ENCODE peak calls at places on chromosomes 12 and 14, in seven cellular contexts. V is lower leg skin; H is HL-60; U is GM23338; F is CD8-positive, alpha-beta memory T cell; L is CD8-positive, alpha-beta T cell; D is thoracic aorta. C is an unnamed sample.

GRCh38 chr14:99179946-99180345 is 92.1 kb downstream of the BCL11B start:
- DNase-seq in V (no peak), H (no peak), U (no peak), F (no peak), L (no peak), D (no peak), C (no peak)

GRCh38 chr12:103879048-103879692 is 38.1 kb upstream of the NT5DC3 start:
- DNase-seq in V (no peak), H (no peak), U (no peak), F (no peak), L (no peak), D (no peak), C (no peak)

GRCh38 chr12:65696227-65696626 is 128.1 kb upstream of the HMGA2 start:
- DNase-seq in V (no peak), H (no peak), U (no peak), F (no peak), L (no peak), D (no peak), C (no peak)

GRCh38 chr12:120474092-120474960 is 4.8 kb upstream of the SRSF9 start:
- DNase-seq in V (peak), H (peak), U (peak), F (no peak), L (no peak), D (no peak), C (no peak)

GRCh38 chr14:38184132-38184531 is 23.6 kb upstream of the SSTR1 start:
- DNase-seq in V (no peak), H (no peak), U (no peak), F (no peak), L (no peak), D (no peak), C (no peak)

GRCh38 chr12:123278150-123278627 is 6.5 kb upstream of the CDK2AP1 start:
- DNase-seq in V (no peak), H (no peak), U (no peak), F (no peak), L (no peak), D (no peak), C (no peak)

GRCh38 chr12:63844391-63845341 is at the start of gene SRGAP1:
- DNase-seq in V (peak), H (peak), U (peak), F (no peak), L (no peak), D (peak), C (no peak)

GRCh38 chr12:55829967-55830600 is 697 bp upstream of the DNAJC14 start:
- DNase-seq in V (no peak), H (no peak), U (peak), F (no peak), L (peak), D (no peak), C (no peak)

GRCh38 chr12:109777544-109777943 is 55.7 kb downstream of the TRPV4 start:
- DNase-seq in V (no peak), H (peak), U (peak), F (no peak), L (no peak), D (no peak), C (peak)

GRCh38 chr14:26775765-26776577 is 178.1 kb upstream of the NOVA1 start:
- DNase-seq in V (no peak), H (no peak), U (no peak), F (no peak), L (no peak), D (no peak), C (no peak)

GRCh38 chr12:122646568-122647220 is 56.5 kb downstream of the HCAR2 start:
- DNase-seq in V (peak), H (peak), U (no peak), F (no peak), L (no peak), D (no peak), C (no peak)

GRCh38 chr12:32002848-32003493 is 43.8 kb downstream of the RESF1 start:
- DNase-seq in V (no peak), H (no peak), U (no peak), F (no peak), L (no peak), D (no peak), C (no peak)

GRCh38 chr12:89179983-89180382 is 172.3 kb downstream of the DUSP6 start:
- DNase-seq in V (peak), H (peak), U (no peak), F (no peak), L (no peak), D (peak), C (no peak)

GRCh38 chr12:6608592-6609311 is 1.6 kb upstream of the CHD4 start:
- DNase-seq in V (no peak), H (peak), U (peak), F (peak), L (no peak), D (no peak), C (no peak)

GRCh38 chr12:79618848-79619404 is 71.8 kb downstream of the PAWR start:
- DNase-seq in V (no peak), H (no peak), U (no peak), F (no peak), L (no peak), D (no peak), C (no peak)

GRCh38 chr14:65110525-65110924 is 8.2 kb upstream of the MAX start:
- DNase-seq in V (no peak), H (no peak), U (peak), F (no peak), L (no peak), D (no peak), C (no peak)

GRCh38 chr14:24425704-24426103 is 3.8 kb downstream of the CBLN3 start:
- DNase-seq in V (peak), H (no peak), U (no peak), F (no peak), L (no peak), D (no peak), C (no peak)

GRCh38 chr12:25557830-25558436 is 4.8 kb upstream of the LMNTD1 start:
- DNase-seq in V (no peak), H (peak), U (peak), F (no peak), L (no peak), D (no peak), C (peak)

GRCh38 chr14:76050797-76051392 is 65.3 kb downstream of the IFT43 start:
- DNase-seq in V (peak), H (peak), U (peak), F (peak), L (peak), D (no peak), C (peak)

GRCh38 chr12:29783773-29784666 is at the start of gene TMTC1:
- DNase-seq in V (peak), H (no peak), U (peak), F (no peak), L (no peak), D (no peak), C (no peak)

GRCh38 chr14:54699087-54699530 is 132.2 kb downstream of the SAMD4A start:
- DNase-seq in V (no peak), H (no peak), U (peak), F (no peak), L (no peak), D (no peak), C (no peak)

GRCh38 chr12:67202344-67203012 is 66.7 kb upstream of the CAND1 start:
- DNase-seq in V (no peak), H (no peak), U (no peak), F (no peak), L (no peak), D (no peak), C (no peak)

GRCh38 chr14:65551019-65551643 is 138.6 kb downstream of the FUT8 start:
- DNase-seq in V (no peak), H (no peak), U (no peak), F (no peak), L (no peak), D (no peak), C (no peak)

GRCh38 chr14:75619598-75619997 is 41.1 kb downstream of the ERG28 start:
- DNase-seq in V (no peak), H (no peak), U (no peak), F (no peak), L (no peak), D (no peak), C (no peak)

GRCh38 chr12:52278530-52278929 is 4.1 kb downstream of the KRT86 start:
- DNase-seq in V (no peak), H (no peak), U (peak), F (no peak), L (no peak), D (no peak), C (no peak)

GRCh38 chr12:52279683-52280318 is 5.4 kb downstream of the KRT86 start:
- DNase-seq in V (no peak), H (no peak), U (no peak), F (no peak), L (peak), D (no peak), C (no peak)

GRCh38 chr12:52280319-52280795 is 5.9 kb downstream of the KRT86 start:
- DNase-seq in V (peak), H (peak), U (no peak), F (no peak), L (peak), D (peak), C (no peak)

GRCh38 chr12:52277486-52278245 is 3.2 kb downstream of the KRT86 start:
- DNase-seq in V (no peak), H (no peak), U (no peak), F (no peak), L (peak), D (no peak), C (no peak)

GRCh38 chr12:52278931-52279682 is 4.7 kb downstream of the KRT86 start:
- DNase-seq in V (peak), H (peak), U (peak), F (peak), L (peak), D (no peak), C (no peak)
- H3K4me3 ChIP-seq in V (no peak), H (no peak), U (peak), F (no peak), L (no peak), D (peak), C (peak)

DNA sequence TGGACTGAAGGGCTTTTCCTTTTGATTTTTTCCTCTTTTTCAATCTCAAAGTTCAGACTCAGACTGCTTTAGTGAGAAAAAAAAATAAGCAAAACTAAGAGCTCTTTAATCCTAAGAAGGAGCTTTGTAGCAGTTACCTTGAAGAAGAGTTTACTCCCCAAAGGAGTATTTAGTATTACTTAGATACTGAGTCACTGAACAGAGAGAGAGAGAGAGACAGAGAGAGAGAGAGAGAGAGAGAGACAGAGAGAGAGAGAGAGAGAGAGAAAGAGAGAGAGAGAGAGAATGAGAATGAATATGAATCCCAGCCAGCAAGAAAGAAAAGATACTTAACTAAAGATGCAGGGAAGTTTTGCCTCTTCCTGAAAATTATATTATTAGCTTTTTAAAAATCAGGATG is 258 bp downstream of the NAV3 start:
- DNase-seq in V (no peak), H (no peak), U (no peak), F (no peak), L (no peak), D (no peak), C (no peak)
- H3K4me3 ChIP-seq in V (no peak), H (no peak), U (no peak), F (no peak), L (no peak), D (no peak), C (no peak)

DNA sequence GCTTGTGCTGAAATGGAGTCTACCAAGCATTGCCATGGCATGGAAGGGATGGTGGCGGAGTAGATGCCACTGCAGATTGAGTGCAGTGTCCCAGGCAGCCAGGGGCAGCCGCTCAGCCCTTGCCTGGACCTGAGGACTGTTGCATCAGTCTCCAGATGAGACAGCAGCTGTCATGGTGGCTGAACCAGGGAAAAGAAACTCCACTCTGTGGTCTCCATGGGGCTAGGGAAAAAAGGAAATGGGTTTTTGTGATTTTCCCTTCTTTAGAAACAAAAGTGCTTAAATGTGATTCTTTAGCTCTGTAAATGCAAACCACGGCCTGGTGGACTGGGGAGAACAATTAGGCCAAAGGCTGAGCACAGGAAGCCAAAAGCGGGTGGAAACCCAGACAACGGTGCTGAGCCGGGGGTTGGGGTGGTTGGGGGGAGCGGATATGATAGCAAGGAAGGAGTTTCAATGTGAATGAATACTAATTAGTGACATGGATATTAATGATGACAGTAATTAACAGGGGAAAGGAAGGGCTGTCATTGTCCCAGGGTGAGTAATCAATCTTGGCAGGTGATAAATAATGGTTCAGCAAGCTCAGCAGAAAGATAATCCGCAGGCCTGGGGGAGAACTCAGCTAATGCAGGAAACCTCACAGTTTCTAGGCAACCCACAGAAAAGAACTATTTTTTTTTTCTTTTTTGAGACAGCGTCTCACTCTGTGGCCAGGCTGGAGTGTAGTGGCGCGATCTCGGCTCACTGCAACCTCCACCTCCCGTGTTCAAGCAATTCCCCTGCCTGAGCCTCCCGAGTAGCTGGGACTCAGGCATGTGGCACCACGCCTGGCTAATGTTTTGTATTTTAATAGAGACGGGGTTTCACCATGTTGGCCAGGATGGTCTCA is 442.6 kb downstream of the DPF3 start:
- DNase-seq in V (no peak), H (no peak), U (no peak), F (peak), L (peak), D (no peak), C (peak)
- H3K4me3 ChIP-seq in V (no peak), H (no peak), U (no peak), F (peak), L (peak), D (no peak), C (no peak)

GRCh38 chr14:104151028-104151385 is 12.6 kb downstream of the KIF26A start:
- DNase-seq in V (no peak), H (no peak), U (no peak), F (no peak), L (no peak), D (no peak), C (no peak)
- H3K4me3 ChIP-seq in V (no peak), H (no peak), U (no peak), F (no peak), L (no peak), D (no peak), C (no peak)

GRCh38 chr12:100201604-100202423 is 1.2 kb downstream of the ACTR6 start:
- DNase-seq in V (no peak), H (no peak), U (no peak), F (no peak), L (no peak), D (no peak), C (no peak)
- H3K4me3 ChIP-seq in V (no peak), H (peak), U (peak), F (peak), L (peak), D (peak), C (peak)

GRCh38 chr14:68279777-68280233 is 460.2 kb downstream of the RAD51B start:
- DNase-seq in V (no peak), H (no peak), U (no peak), F (no peak), L (no peak), D (no peak), C (no peak)
- H3K4me3 ChIP-seq in V (no peak), H (no peak), U (no peak), F (no peak), L (no peak), D (no peak), C (no peak)

DNA sequence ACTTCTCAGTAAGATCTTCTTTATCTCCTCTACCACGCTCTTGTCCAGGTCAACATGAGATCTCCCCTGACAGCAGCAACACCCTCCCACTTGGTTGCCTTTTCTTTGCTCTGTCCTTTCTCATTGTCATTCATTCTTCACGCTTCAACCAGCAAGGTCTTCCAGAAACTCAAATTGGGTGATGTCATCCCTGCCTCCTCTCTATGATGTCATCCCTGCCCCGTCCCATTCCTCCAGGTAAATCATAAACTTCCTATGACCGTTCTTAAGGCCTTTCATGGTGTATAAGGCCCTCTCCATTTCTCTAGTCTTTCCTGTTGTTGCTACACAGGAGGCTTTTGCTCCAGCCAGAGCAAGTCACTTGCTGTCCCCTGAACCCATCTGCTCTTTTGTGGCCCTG is 17.7 kb upstream of the TUNAR start:
- DNase-seq in V (no peak), H (no peak), U (no peak), F (no peak), L (no peak), D (no peak), C (no peak)
- H3K4me3 ChIP-seq in V (no peak), H (no peak), U (no peak), F (no peak), L (no peak), D (no peak), C (no peak)

GRCh38 chr12:16605666-16606116 is 271 bp downstream of the LMO3 start:
- DNase-seq in V (no peak), H (no peak), U (peak), F (no peak), L (no peak), D (no peak), C (no peak)

GRCh38 chr12:16603916-16604575 is 1.9 kb downstream of the LMO3 start:
- DNase-seq in V (no peak), H (no peak), U (peak), F (no peak), L (no peak), D (no peak), C (no peak)

GRCh38 chr12:16603265-16603915 is 2.6 kb downstream of the LMO3 start:
- DNase-seq in V (no peak), H (no peak), U (no peak), F (no peak), L (no peak), D (no peak), C (peak)

GRCh38 chr12:16606117-16606200 is at the start of gene LMO3:
- DNase-seq in V (no peak), H (no peak), U (no peak), F (no peak), L (no peak), D (no peak), C (no peak)

DNA sequence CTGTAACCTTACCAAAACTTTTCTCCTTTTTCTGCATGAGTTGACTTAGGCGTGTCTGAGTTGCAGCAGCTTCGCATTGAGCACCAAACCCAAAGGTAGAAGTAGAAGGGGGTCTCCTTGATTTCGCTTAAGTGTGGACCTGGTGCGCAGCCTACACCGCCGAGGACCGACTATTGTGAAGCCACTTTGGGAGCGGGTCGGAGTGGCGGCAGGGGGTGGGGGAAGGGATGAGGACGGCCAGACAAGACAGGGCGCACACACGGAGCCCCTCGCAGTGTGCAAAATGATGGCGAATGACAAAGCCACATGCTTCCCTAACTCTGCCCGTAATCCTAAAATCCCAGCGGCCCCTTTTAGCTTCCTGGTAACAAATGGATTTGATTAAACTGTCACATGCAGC is 1.1 kb downstream of the LMO3 start:
- DNase-seq in V (no peak), H (no peak), U (peak), F (no peak), L (no peak), D (no peak), C (no peak)
- H3K4me3 ChIP-seq in V (no peak), H (no peak), U (peak), F (no peak), L (no peak), D (peak), C (no peak)

GRCh38 chr14:61104358-61104757 is 123.3 kb downstream of the SLC38A6 start:
- DNase-seq in V (no peak), H (no peak), U (no peak), F (no peak), L (no peak), D (no peak), C (no peak)

GRCh38 chr14:61103541-61104339 is 122.7 kb downstream of the SLC38A6 start:
- DNase-seq in V (peak), H (peak), U (peak), F (no peak), L (no peak), D (peak), C (no peak)

GRCh38 chr14:61099221-61099835 is 118.3 kb downstream of the SLC38A6 start:
- DNase-seq in V (no peak), H (no peak), U (no peak), F (no peak), L (no peak), D (no peak), C (no peak)

GRCh38 chr14:61102549-61103466 is 121.8 kb downstream of the SLC38A6 start:
- DNase-seq in V (no peak), H (peak), U (no peak), F (no peak), L (no peak), D (no peak), C (no peak)

DNA sequence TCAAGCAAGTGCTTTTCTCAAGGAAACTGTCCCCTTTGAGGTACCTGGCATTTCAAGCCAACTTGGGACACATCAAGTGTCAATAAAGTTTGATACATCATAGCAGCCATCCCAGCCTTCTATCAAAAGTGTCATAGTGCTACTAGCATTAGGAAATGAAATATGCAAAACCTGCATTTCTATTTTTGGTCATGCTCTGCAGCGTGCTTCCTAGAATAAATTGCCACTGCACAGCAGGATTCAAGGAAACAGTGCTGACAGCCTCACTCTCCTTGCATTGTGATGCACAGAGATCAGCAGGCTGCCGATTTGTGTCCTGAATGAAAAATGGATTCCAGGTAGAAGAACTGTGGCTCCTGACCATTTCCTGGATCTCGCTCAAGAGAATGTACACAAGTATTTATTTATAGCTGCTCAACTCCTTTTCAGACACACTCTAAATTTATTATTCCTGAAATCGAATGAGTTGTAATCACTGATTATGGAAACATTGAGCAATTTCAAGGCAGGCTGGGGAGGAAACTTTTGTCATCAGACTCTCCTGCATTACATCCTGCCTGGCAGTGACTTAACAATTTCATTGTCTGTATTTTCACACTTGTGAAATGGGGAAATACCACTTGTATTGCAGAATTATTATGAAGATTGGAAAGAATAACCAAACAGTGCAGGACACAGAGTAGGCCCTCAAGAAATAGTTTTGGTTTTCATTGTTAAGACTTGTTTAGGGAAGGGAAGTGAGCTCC is 120.9 kb downstream of the SLC38A6 start:
- DNase-seq in V (no peak), H (peak), U (peak), F (no peak), L (no peak), D (no peak), C (no peak)
- H3K4me3 ChIP-seq in V (no peak), H (no peak), U (no peak), F (no peak), L (no peak), D (no peak), C (no peak)

GRCh38 chr14:74571441-74571841 is 40.6 kb downstream of the LTBP2 start:
- DNase-seq in V (no peak), H (no peak), U (no peak), F (no peak), L (no peak), D (no peak), C (no peak)
- H3K4me3 ChIP-seq in V (no peak), H (no peak), U (no peak), F (no peak), L (no peak), D (peak), C (no peak)

C was measured in Jurkat, Clone E6-1.